ENCODE peak calls at places on chromosomes 3 and 15, in ten cellular contexts. M, Q, K, Y, I, B, P, Z, O and A are unnamed samples.

GRCh38 chr3:123287962-123288302 is 86.2 kb downstream of the SEC22A start:
- DNase-seq in M (no peak), Q (peak), K (peak), Y (no peak), I (no peak), B (no peak), P (no peak), Z (no peak), O (no peak), A (no peak)

GRCh38 chr3:106683931-106684330 is 693.3 kb upstream of the CCDC54 start:
- DNase-seq in M (no peak), Q (no peak), K (no peak), Y (no peak), I (no peak), B (no peak), P (no peak), Z (no peak), O (no peak), A (no peak)

GRCh38 chr3:8865697-8866096 is 96.3 kb upstream of the OXTR start:
- DNase-seq in M (no peak), Q (no peak), K (no peak), Y (no peak), I (no peak), B (no peak), P (no peak), Z (no peak), O (no peak), A (no peak)

GRCh38 chr3:117788086-117788485 is 1078.5 kb downstream of the TUSC7 start:
- DNase-seq in M (no peak), Q (peak), K (no peak), Y (no peak), I (peak), B (no peak), P (no peak), Z (no peak), O (no peak), A (no peak)

GRCh38 chr3:189776163-189776824 is 145.1 kb downstream of the TP63 start:
- DNase-seq in M (no peak), Q (no peak), K (no peak), Y (no peak), I (no peak), B (no peak), P (no peak), Z (no peak), O (no peak), A (no peak)

GRCh38 chr3:130626021-130626420 is 109.0 kb downstream of the COL6A6 start:
- DNase-seq in M (no peak), Q (no peak), K (no peak), Y (no peak), I (peak), B (no peak), P (no peak), Z (no peak), O (no peak), A (no peak)

GRCh38 chr3:25483456-25483855 is 55.4 kb downstream of the RARB start:
- DNase-seq in M (no peak), Q (no peak), K (no peak), Y (no peak), I (no peak), B (no peak), P (no peak), Z (no peak), O (no peak), A (no peak)

GRCh38 chr3:129627350-129628168 is 21.1 kb upstream of the PLXND1 start:
- DNase-seq in M (peak), Q (peak), K (peak), Y (peak), I (peak), B (peak), P (peak), Z (peak), O (peak), A (peak)

GRCh38 chr15:33934896-33935295 is 33.4 kb upstream of the CHRM5 start:
- DNase-seq in M (no peak), Q (no peak), K (no peak), Y (no peak), I (peak), B (no peak), P (no peak), Z (no peak), O (no peak), A (no peak)

GRCh38 chr3:71903141-71903540 is 118.2 kb upstream of the PROK2 start:
- DNase-seq in M (no peak), Q (no peak), K (no peak), Y (no peak), I (no peak), B (no peak), P (no peak), Z (no peak), O (no peak), A (no peak)

GRCh38 chr3:179324270-179324754 is 1.5 kb downstream of the ZNF639 start:
- DNase-seq in M (no peak), Q (no peak), K (no peak), Y (no peak), I (peak), B (no peak), P (no peak), Z (no peak), O (no peak), A (peak)

GRCh38 chr15:49558924-49559323 is 61.7 kb downstream of the FAM227B start:
- DNase-seq in M (no peak), Q (no peak), K (no peak), Y (no peak), I (no peak), B (no peak), P (no peak), Z (no peak), O (no peak), A (no peak)

GRCh38 chr15:100114100-100114499 is 227.7 kb downstream of the ADAMTS17 start:
- DNase-seq in M (no peak), Q (peak), K (peak), Y (no peak), I (peak), B (peak), P (peak), Z (no peak), O (no peak), A (no peak)

GRCh38 chr15:57427367-57427821 is 51.1 kb downstream of the CGNL1 start:
- DNase-seq in M (peak), Q (no peak), K (peak), Y (no peak), I (peak), B (no peak), P (no peak), Z (no peak), O (no peak), A (no peak)

GRCh38 chr3:9915252-9916141 is 1.4 kb upstream of the IL17RC start:
- DNase-seq in M (peak), Q (peak), K (peak), Y (peak), I (peak), B (peak), P (peak), Z (peak), O (no peak), A (peak)

GRCh38 chr15:101446527-101447167 is 42.9 kb downstream of the PCSK6 start:
- DNase-seq in M (no peak), Q (no peak), K (peak), Y (no peak), I (no peak), B (no peak), P (no peak), Z (no peak), O (no peak), A (no peak)

GRCh38 chr3:183515968-183516851 is 39.3 kb downstream of the KLHL6 start:
- DNase-seq in M (no peak), Q (no peak), K (no peak), Y (no peak), I (no peak), B (no peak), P (no peak), Z (no peak), O (peak), A (peak)

GRCh38 chr3:72487946-72488735 is 360.1 kb downstream of the SHQ1 start:
- DNase-seq in M (no peak), Q (no peak), K (no peak), Y (no peak), I (peak), B (no peak), P (no peak), Z (no peak), O (no peak), A (no peak)

GRCh38 chr15:99257107-99257750 is 5.9 kb downstream of the LRRC28 start:
- DNase-seq in M (no peak), Q (no peak), K (no peak), Y (no peak), I (no peak), B (no peak), P (no peak), Z (no peak), O (no peak), A (no peak)

GRCh38 chr3:37779289-37780152 is 82.2 kb upstream of the CTDSPL start:
- DNase-seq in M (no peak), Q (no peak), K (no peak), Y (peak), I (peak), B (no peak), P (peak), Z (peak), O (peak), A (peak)

GRCh38 chr15:70528270-70528706 is 235.1 kb downstream of the UACA start:
- DNase-seq in M (peak), Q (no peak), K (no peak), Y (no peak), I (no peak), B (no peak), P (no peak), Z (no peak), O (peak), A (peak)

GRCh38 chr15:99486371-99487336 is 79.1 kb upstream of the MEF2A start:
- DNase-seq in M (peak), Q (peak), K (peak), Y (peak), I (peak), B (peak), P (peak), Z (peak), O (no peak), A (no peak)

GRCh38 chr3:123130079-123130726 is 63.4 kb downstream of the PDIA5 start:
- DNase-seq in M (no peak), Q (no peak), K (no peak), Y (no peak), I (no peak), B (no peak), P (no peak), Z (no peak), O (no peak), A (no peak)

GRCh38 chr15:68674975-68675374 is 96.2 kb downstream of the CORO2B start:
- DNase-seq in M (no peak), Q (peak), K (no peak), Y (no peak), I (no peak), B (no peak), P (no peak), Z (no peak), O (no peak), A (peak)

GRCh38 chr15:44381223-44381622 is 46.2 kb upstream of the CTDSPL2 start:
- DNase-seq in M (no peak), Q (no peak), K (no peak), Y (no peak), I (peak), B (no peak), P (no peak), Z (no peak), O (no peak), A (no peak)

DNA sequence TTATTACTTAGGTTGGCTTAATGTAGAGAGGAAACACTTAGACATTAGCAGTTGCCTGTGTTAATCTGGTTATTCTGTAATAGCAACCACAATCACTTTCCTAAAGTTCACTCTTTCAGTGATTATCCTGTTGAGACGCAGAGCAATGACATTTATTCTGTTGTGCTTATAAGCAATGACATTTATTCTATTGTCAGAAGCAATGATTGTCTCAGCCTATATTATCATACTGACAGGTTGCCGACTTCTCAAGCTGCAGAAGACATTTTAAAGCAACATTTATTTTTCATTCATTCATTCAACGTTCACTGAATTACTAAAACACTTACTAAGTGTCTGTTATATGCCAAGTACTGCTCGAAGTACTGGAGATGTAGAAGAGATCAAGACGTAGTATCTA is 193.5 kb upstream of the SLITRK3 start:
- DNase-seq in M (no peak), Q (no peak), K (no peak), Y (no peak), I (no peak), B (no peak), P (no peak), Z (no peak), O (no peak), A (no peak)
- TF ChIP-seq CTCF in M (no peak), Q (no peak), K (no peak), Y (no peak), I (no peak), B (no peak), P (no peak), Z (no peak), O (no peak), A (no peak)

DNA sequence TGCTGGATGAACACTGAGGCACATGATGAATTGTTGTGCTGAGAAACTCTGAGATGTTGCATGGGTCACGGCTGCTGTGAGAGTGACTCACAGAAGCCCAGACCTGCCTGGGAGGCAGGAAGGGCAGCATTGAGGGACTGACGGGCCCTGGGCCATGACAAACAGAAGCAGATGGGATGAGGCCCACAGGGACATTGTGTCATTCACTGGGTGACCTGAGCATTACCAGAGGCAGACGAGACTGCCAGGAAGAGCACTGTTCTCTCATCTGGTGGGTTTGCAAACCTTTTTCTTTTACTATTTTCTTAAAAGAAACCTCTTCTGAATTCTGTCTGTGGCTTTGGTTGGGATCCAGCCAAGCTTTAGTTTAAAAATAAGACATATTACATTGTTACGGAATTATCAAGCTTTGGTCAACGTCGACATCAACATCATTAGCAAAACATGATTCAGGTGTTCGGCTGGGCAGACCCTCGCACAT is 67.8 kb downstream of the BDH1 start:
- DNase-seq in M (no peak), Q (no peak), K (peak), Y (no peak), I (peak), B (no peak), P (peak), Z (no peak), O (no peak), A (no peak)
- TF ChIP-seq CTCF in M (no peak), Q (no peak), K (no peak), Y (no peak), I (no peak), B (no peak), P (no peak), Z (no peak), O (no peak), A (no peak)

GRCh38 chr3:165256554-165256953 is 60.4 kb upstream of the SLITRK3 start:
- DNase-seq in M (no peak), Q (no peak), K (no peak), Y (no peak), I (no peak), B (no peak), P (no peak), Z (no peak), O (no peak), A (no peak)
- TF ChIP-seq CTCF in M (no peak), Q (no peak), K (no peak), Y (peak), I (no peak), B (no peak), P (no peak), Z (no peak), O (no peak), A (no peak)

GRCh38 chr3:111859974-111860859 is 1.2 kb downstream of the PHLDB2 start:
- DNase-seq in M (peak), Q (peak), K (peak), Y (peak), I (peak), B (peak), P (peak), Z (peak), O (peak), A (peak)
- TF ChIP-seq CTCF in M (peak), Q (peak), K (peak), Y (peak), I (peak), B (peak), P (peak), Z (peak), O (peak), A (no peak)

GRCh38 chr15:28936481-28936881 is 50.7 kb downstream of the APBA2 start:
- DNase-seq in M (no peak), Q (peak), K (no peak), Y (no peak), I (no peak), B (no peak), P (no peak), Z (no peak), O (no peak), A (no peak)

GRCh38 chr15:28936081-28936480 is 50.3 kb downstream of the APBA2 start:
- DNase-seq in M (no peak), Q (no peak), K (no peak), Y (no peak), I (no peak), B (no peak), P (no peak), Z (no peak), O (no peak), A (no peak)

GRCh38 chr15:28933710-28934445 is 48.1 kb downstream of the APBA2 start:
- DNase-seq in M (no peak), Q (peak), K (no peak), Y (no peak), I (no peak), B (no peak), P (no peak), Z (no peak), O (no peak), A (no peak)

GRCh38 chr15:28934645-28935044 is 48.9 kb downstream of the APBA2 start:
- DNase-seq in M (no peak), Q (peak), K (no peak), Y (peak), I (no peak), B (no peak), P (no peak), Z (no peak), O (no peak), A (no peak)

DNA sequence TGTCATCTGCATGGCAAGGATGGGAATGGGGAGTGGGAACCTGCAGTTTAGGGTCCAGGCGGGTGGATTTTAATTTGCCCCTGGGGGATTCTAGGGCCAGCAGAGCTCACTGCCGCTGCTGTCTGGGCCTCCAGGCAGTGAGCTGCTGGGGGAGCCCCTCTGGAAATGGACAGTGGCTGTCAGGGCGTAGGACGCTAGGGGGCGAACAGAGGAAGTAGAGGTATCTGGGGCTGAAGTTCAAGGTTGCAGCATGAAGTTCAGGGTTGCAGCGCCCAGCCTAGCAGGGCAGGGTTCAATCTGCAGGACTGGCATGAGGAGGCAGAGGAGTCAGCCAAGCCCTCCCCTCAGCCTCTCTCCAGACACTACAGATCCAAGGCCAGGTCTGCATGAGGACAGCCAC is 49.5 kb downstream of the APBA2 start:
- DNase-seq in M (peak), Q (peak), K (no peak), Y (no peak), I (no peak), B (no peak), P (no peak), Z (peak), O (peak), A (peak)
- TF ChIP-seq CTCF in M (peak), Q (no peak), K (no peak), Y (peak), I (no peak), B (no peak), P (no peak), Z (peak), O (peak), A (peak)

DNA sequence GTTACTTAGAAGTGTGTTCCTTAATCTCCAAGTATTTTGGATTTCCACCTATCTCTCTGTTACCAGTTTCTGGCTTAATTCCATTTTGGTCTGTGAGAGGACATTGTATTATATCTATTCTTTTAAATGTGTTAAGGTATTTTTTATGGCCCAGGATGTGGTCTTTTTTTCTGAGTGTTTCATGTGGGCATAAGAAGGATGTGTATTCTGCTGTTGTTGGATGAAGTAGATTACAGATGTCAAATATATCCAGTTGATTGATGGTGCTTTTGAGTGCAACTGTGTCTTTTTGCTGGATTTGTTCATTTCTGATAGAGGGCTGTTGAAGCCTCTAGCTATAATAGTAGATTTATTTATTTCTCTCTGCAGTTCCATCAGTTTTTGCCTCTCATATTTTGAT is 136.5 kb upstream of the AZI2 start:
- DNase-seq in M (no peak), Q (no peak), K (no peak), Y (no peak), I (no peak), B (no peak), P (no peak), Z (no peak), O (no peak), A (no peak)
- TF ChIP-seq CTCF in M (no peak), Q (no peak), K (no peak), Y (no peak), I (no peak), B (no peak), P (no peak), Z (no peak), O (no peak), A (no peak)

GRCh38 chr3:163785693-163786092 is 1292.6 kb downstream of the SI start:
- DNase-seq in M (peak), Q (no peak), K (no peak), Y (no peak), I (no peak), B (no peak), P (no peak), Z (peak), O (no peak), A (no peak)
- TF ChIP-seq CTCF in M (peak), Q (no peak), K (no peak), Y (no peak), I (no peak), B (no peak), P (no peak), Z (peak), O (no peak), A (peak)

GRCh38 chr3:143348486-143349327 is 229.1 kb downstream of the CHST2 start:
- DNase-seq in M (no peak), Q (no peak), K (no peak), Y (no peak), I (no peak), B (no peak), P (no peak), Z (no peak), O (peak), A (no peak)
- TF ChIP-seq CTCF in M (no peak), Q (no peak), K (no peak), Y (no peak), I (peak), B (no peak), P (no peak), Z (no peak), O (peak), A (no peak)

GRCh38 chr3:45043715-45044299 is 17.7 kb downstream of the CLEC3B start:
- DNase-seq in M (no peak), Q (no peak), K (no peak), Y (no peak), I (peak), B (no peak), P (no peak), Z (no peak), O (no peak), A (no peak)
- TF ChIP-seq CTCF in M (no peak), Q (no peak), K (no peak), Y (no peak), I (peak), B (no peak), P (no peak), Z (no peak), O (no peak), A (no peak)

GRCh38 chr3:5011555-5012256 is 32.5 kb downstream of the BHLHE40 start:
- DNase-seq in M (no peak), Q (no peak), K (no peak), Y (no peak), I (no peak), B (no peak), P (no peak), Z (no peak), O (peak), A (peak)
- TF ChIP-seq CTCF in M (no peak), Q (no peak), K (no peak), Y (no peak), I (no peak), B (no peak), P (no peak), Z (no peak), O (no peak), A (no peak)